ENCODE peak calls at places on chromosome 18, in ten cellular contexts. One of them, this sample, is unnamed.

GRCh38 chr18:35875566-35875965 is 96.9 kb upstream of the RMP24 start:
- DNase-seq in A549: no peak
- DNase-seq in WERI-Rb-1: no peak
- DNase-seq in SK-N-SH: no peak
- DNase-seq in HCT116: no peak
- DNase-seq in aorta: no peak
- DNase-seq in IMR-90: no peak
- DNase-seq in colonic mucosa: no peak
- DNase-seq in heart left ventricle: no peak
- DNase-seq in esophagus squamous epithelium: no peak
- DNase-seq in this sample: no peak

GRCh38 chr18:46278481-46279465 is 174.6 kb downstream of the HAUS1 start:
- DNase-seq in A549: no peak
- DNase-seq in WERI-Rb-1: no peak
- DNase-seq in SK-N-SH: no peak
- DNase-seq in HCT116: no peak
- DNase-seq in aorta: no peak
- DNase-seq in IMR-90: peak; percentile 74
- DNase-seq in colonic mucosa: no peak
- DNase-seq in heart left ventricle: no peak
- DNase-seq in esophagus squamous epithelium: no peak
- DNase-seq in this sample: no peak

GRCh38 chr18:3129053-3129864 is 90.5 kb downstream of the MYOM1 start:
- DNase-seq in A549: peak; percentile 60
- DNase-seq in WERI-Rb-1: peak; percentile 64
- DNase-seq in SK-N-SH: peak; percentile 84
- DNase-seq in HCT116: peak; percentile 72
- DNase-seq in aorta: peak; percentile 94
- DNase-seq in IMR-90: peak; percentile 78
- DNase-seq in colonic mucosa: peak; percentile 85
- DNase-seq in heart left ventricle: peak; percentile 87
- DNase-seq in esophagus squamous epithelium: no peak
- DNase-seq in this sample: peak; percentile 72

GRCh38 chr18:48222118-48222517 is 187.1 kb downstream of the ZBTB7C start:
- DNase-seq in A549: no peak
- DNase-seq in WERI-Rb-1: no peak
- DNase-seq in SK-N-SH: peak; percentile 40
- DNase-seq in HCT116: no peak
- DNase-seq in aorta: no peak
- DNase-seq in IMR-90: no peak
- DNase-seq in colonic mucosa: peak; percentile 78
- DNase-seq in heart left ventricle: no peak
- DNase-seq in esophagus squamous epithelium: no peak
- DNase-seq in this sample: peak; percentile 65

GRCh38 chr18:48318481-48318880 is 90.7 kb downstream of the ZBTB7C start:
- DNase-seq in A549: no peak
- DNase-seq in WERI-Rb-1: no peak
- DNase-seq in SK-N-SH: no peak
- DNase-seq in HCT116: no peak
- DNase-seq in aorta: no peak
- DNase-seq in IMR-90: no peak
- DNase-seq in colonic mucosa: no peak
- DNase-seq in heart left ventricle: no peak
- DNase-seq in esophagus squamous epithelium: no peak
- DNase-seq in this sample: no peak

GRCh38 chr18:22324191-22325131 is 93.3 kb downstream of the CTAGE1 start:
- DNase-seq in A549: no peak
- DNase-seq in WERI-Rb-1: no peak
- DNase-seq in SK-N-SH: no peak
- DNase-seq in HCT116: no peak
- DNase-seq in aorta: peak; percentile 88
- DNase-seq in IMR-90: no peak
- DNase-seq in colonic mucosa: no peak
- DNase-seq in heart left ventricle: peak; percentile 83
- DNase-seq in esophagus squamous epithelium: no peak
- DNase-seq in this sample: no peak

GRCh38 chr18:12750076-12750707 is 47.4 kb downstream of the PSMG2 start:
- DNase-seq in A549: no peak
- DNase-seq in WERI-Rb-1: no peak
- DNase-seq in SK-N-SH: no peak
- DNase-seq in HCT116: no peak
- DNase-seq in aorta: no peak
- DNase-seq in IMR-90: no peak
- DNase-seq in colonic mucosa: no peak
- DNase-seq in heart left ventricle: no peak
- DNase-seq in esophagus squamous epithelium: no peak
- DNase-seq in this sample: no peak

GRCh38 chr18:56962322-56962721 is 184.6 kb upstream of the BOD1L2 start:
- DNase-seq in A549: no peak
- DNase-seq in WERI-Rb-1: no peak
- DNase-seq in SK-N-SH: no peak
- DNase-seq in HCT116: no peak
- DNase-seq in aorta: no peak
- DNase-seq in IMR-90: no peak
- DNase-seq in colonic mucosa: no peak
- DNase-seq in heart left ventricle: no peak
- DNase-seq in esophagus squamous epithelium: no peak
- DNase-seq in this sample: no peak

GRCh38 chr18:61400714-61401113 is 67.5 kb downstream of the CDH20 start:
- DNase-seq in A549: no peak
- DNase-seq in WERI-Rb-1: no peak
- DNase-seq in SK-N-SH: no peak
- DNase-seq in HCT116: no peak
- DNase-seq in aorta: no peak
- DNase-seq in IMR-90: peak; percentile 75
- DNase-seq in colonic mucosa: no peak
- DNase-seq in heart left ventricle: no peak
- DNase-seq in esophagus squamous epithelium: no peak
- DNase-seq in this sample: no peak

DNA sequence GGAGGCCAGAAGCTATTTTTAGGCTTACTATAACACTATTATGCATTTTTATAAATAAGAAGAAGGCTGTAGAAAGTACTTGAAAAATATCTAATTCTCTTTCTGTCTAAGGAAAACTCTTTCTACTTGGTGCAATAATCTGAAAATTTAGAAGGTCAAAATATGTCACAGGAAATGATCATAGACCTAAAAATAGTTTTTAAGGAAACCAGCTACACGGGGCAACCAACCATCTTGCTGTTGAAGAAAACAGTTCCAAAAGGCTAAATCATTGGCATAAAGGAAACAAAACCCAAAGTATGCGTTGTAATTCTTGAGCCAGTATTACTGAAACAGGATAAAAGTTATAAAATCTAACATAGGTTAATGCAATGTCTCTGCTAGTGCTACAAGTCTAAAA is 40.2 kb downstream of the SOCS6 start:
- DNase-seq in A549: no peak
- DNase-seq in WERI-Rb-1: no peak
- DNase-seq in SK-N-SH: no peak
- DNase-seq in HCT116: no peak
- DNase-seq in aorta: no peak
- DNase-seq in IMR-90: no peak
- DNase-seq in colonic mucosa: no peak
- DNase-seq in heart left ventricle: no peak
- DNase-seq in esophagus squamous epithelium: no peak
- DNase-seq in this sample: no peak
- H3K9me3 ChIP-seq in A549: peaks cover 6% of the 10 kb centered on the region
- H3K9me3 ChIP-seq in WERI-Rb-1: no peaks in the 10 kb centered on the region
- H3K9me3 ChIP-seq in SK-N-SH: no peaks in the 10 kb centered on the region
- H3K9me3 ChIP-seq in HCT116: no peaks in the 10 kb centered on the region
- H3K9me3 ChIP-seq in aorta: no peaks in the 10 kb centered on the region
- H3K9me3 ChIP-seq in IMR-90: no peaks in the 10 kb centered on the region
- H3K9me3 ChIP-seq in colonic mucosa: no peaks in the 10 kb centered on the region
- H3K9me3 ChIP-seq in heart left ventricle: no peaks in the 10 kb centered on the region
- H3K9me3 ChIP-seq in esophagus squamous epithelium: no peaks in the 10 kb centered on the region
- H3K9me3 ChIP-seq in this sample: no peaks in the 10 kb centered on the region

DNA sequence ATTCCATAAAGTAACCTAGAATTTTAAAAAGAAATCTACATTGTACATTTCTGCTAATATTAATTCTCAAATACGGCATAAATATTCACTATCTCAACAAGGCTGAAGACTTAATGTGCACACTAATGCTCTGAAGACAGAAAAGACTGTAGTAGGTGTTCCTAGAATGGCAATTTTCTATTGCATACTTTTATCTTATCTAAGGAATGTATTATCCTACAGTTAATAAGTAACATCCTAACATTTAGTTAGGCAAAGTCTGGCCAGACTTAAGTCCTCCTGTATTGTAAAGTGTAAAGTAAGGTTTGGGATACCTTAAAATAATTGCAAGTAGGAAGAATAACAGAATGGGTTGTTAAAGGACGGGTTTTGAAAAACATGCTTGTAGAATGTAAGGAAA is 42.2 kb downstream of the CHST9 start:
- DNase-seq in A549: no peak
- DNase-seq in WERI-Rb-1: no peak
- DNase-seq in SK-N-SH: no peak
- DNase-seq in HCT116: no peak
- DNase-seq in aorta: no peak
- DNase-seq in IMR-90: no peak
- DNase-seq in colonic mucosa: no peak
- DNase-seq in heart left ventricle: no peak
- DNase-seq in esophagus squamous epithelium: no peak
- DNase-seq in this sample: no peak
- H3K4me3 ChIP-seq in A549: no peak overlapping the region
- H3K4me3 ChIP-seq in WERI-Rb-1: no peak overlapping the region
- H3K4me3 ChIP-seq in SK-N-SH: no peak overlapping the region
- H3K4me3 ChIP-seq in HCT116: no peak overlapping the region
- H3K4me3 ChIP-seq in aorta: no peak overlapping the region
- H3K4me3 ChIP-seq in IMR-90: no peak overlapping the region
- H3K4me3 ChIP-seq in colonic mucosa: no peak overlapping the region
- H3K4me3 ChIP-seq in heart left ventricle: no peak overlapping the region
- H3K4me3 ChIP-seq in esophagus squamous epithelium: no peak overlapping the region
- H3K4me3 ChIP-seq in this sample: no peak overlapping the region

GRCh38 chr18:54303408-54303807 is 34.1 kb downstream of the POLI start:
- DNase-seq in A549: no peak
- DNase-seq in WERI-Rb-1: no peak
- DNase-seq in SK-N-SH: no peak
- DNase-seq in HCT116: no peak
- DNase-seq in aorta: no peak
- DNase-seq in IMR-90: no peak
- DNase-seq in colonic mucosa: no peak
- DNase-seq in heart left ventricle: no peak
- DNase-seq in esophagus squamous epithelium: no peak
- DNase-seq in this sample: no peak
- H3K9me3 ChIP-seq in A549: peaks cover 4% of the 10 kb centered on the region
- H3K9me3 ChIP-seq in WERI-Rb-1: peaks cover 5% of the 10 kb centered on the region
- H3K9me3 ChIP-seq in SK-N-SH: peaks cover 4% of the 10 kb centered on the region
- H3K9me3 ChIP-seq in HCT116: no peaks in the 10 kb centered on the region
- H3K9me3 ChIP-seq in aorta: no peaks in the 10 kb centered on the region
- H3K9me3 ChIP-seq in IMR-90: no peaks in the 10 kb centered on the region
- H3K9me3 ChIP-seq in colonic mucosa: no peaks in the 10 kb centered on the region
- H3K9me3 ChIP-seq in heart left ventricle: peaks cover 6% of the 10 kb centered on the region
- H3K9me3 ChIP-seq in esophagus squamous epithelium: no peaks in the 10 kb centered on the region
- H3K9me3 ChIP-seq in this sample: no peaks in the 10 kb centered on the region

GRCh38 chr18:76458522-76459311 is 36.3 kb downstream of the ZNF516 start:
- DNase-seq in A549: no peak
- DNase-seq in WERI-Rb-1: no peak
- DNase-seq in SK-N-SH: no peak
- DNase-seq in HCT116: no peak
- DNase-seq in aorta: no peak
- DNase-seq in IMR-90: no peak
- DNase-seq in colonic mucosa: no peak
- DNase-seq in heart left ventricle: no peak
- DNase-seq in esophagus squamous epithelium: no peak
- DNase-seq in this sample: no peak
- H3K4me3 ChIP-seq in A549: no peak overlapping the region
- H3K4me3 ChIP-seq in WERI-Rb-1: no peak overlapping the region
- H3K4me3 ChIP-seq in SK-N-SH: no peak overlapping the region
- H3K4me3 ChIP-seq in HCT116: no peak overlapping the region
- H3K4me3 ChIP-seq in aorta: no peak overlapping the region
- H3K4me3 ChIP-seq in IMR-90: no peak overlapping the region
- H3K4me3 ChIP-seq in colonic mucosa: no peak overlapping the region
- H3K4me3 ChIP-seq in heart left ventricle: no peak overlapping the region
- H3K4me3 ChIP-seq in esophagus squamous epithelium: no peak overlapping the region
- H3K4me3 ChIP-seq in this sample: no peak overlapping the region

GRCh38 chr18:51861041-51861440 is 479.0 kb upstream of the DCC start:
- DNase-seq in A549: no peak
- DNase-seq in WERI-Rb-1: no peak
- DNase-seq in SK-N-SH: no peak
- DNase-seq in HCT116: no peak
- DNase-seq in aorta: no peak
- DNase-seq in IMR-90: no peak
- DNase-seq in colonic mucosa: no peak
- DNase-seq in heart left ventricle: no peak
- DNase-seq in esophagus squamous epithelium: no peak
- DNase-seq in this sample: no peak

GRCh38 chr18:51865538-51865937 is 474.5 kb upstream of the DCC start:
- DNase-seq in A549: no peak
- DNase-seq in WERI-Rb-1: no peak
- DNase-seq in SK-N-SH: no peak
- DNase-seq in HCT116: no peak
- DNase-seq in aorta: no peak
- DNase-seq in IMR-90: no peak
- DNase-seq in colonic mucosa: no peak
- DNase-seq in heart left ventricle: no peak
- DNase-seq in esophagus squamous epithelium: no peak
- DNase-seq in this sample: no peak

GRCh38 chr18:51867767-51868166 is 472.2 kb upstream of the DCC start:
- DNase-seq in A549: no peak
- DNase-seq in WERI-Rb-1: no peak
- DNase-seq in SK-N-SH: no peak
- DNase-seq in HCT116: no peak
- DNase-seq in aorta: no peak
- DNase-seq in IMR-90: peak; percentile 8
- DNase-seq in colonic mucosa: no peak
- DNase-seq in heart left ventricle: no peak
- DNase-seq in esophagus squamous epithelium: no peak
- DNase-seq in this sample: no peak

GRCh38 chr18:51862311-51862710 is 477.7 kb upstream of the DCC start:
- DNase-seq in A549: no peak
- DNase-seq in WERI-Rb-1: no peak
- DNase-seq in SK-N-SH: no peak
- DNase-seq in HCT116: no peak
- DNase-seq in aorta: no peak
- DNase-seq in IMR-90: no peak
- DNase-seq in colonic mucosa: no peak
- DNase-seq in heart left ventricle: no peak
- DNase-seq in esophagus squamous epithelium: no peak
- DNase-seq in this sample: no peak

GRCh38 chr18:51864219-51864965 is 475.6 kb upstream of the DCC start:
- DNase-seq in A549: no peak
- DNase-seq in WERI-Rb-1: no peak
- DNase-seq in SK-N-SH: no peak
- DNase-seq in HCT116: no peak
- DNase-seq in aorta: no peak
- DNase-seq in IMR-90: no peak
- DNase-seq in colonic mucosa: no peak
- DNase-seq in heart left ventricle: no peak
- DNase-seq in esophagus squamous epithelium: no peak
- DNase-seq in this sample: no peak
- H3K9me3 ChIP-seq in A549: no peaks in the 10 kb centered on the region
- H3K9me3 ChIP-seq in WERI-Rb-1: peaks cover 12% of the 10 kb centered on the region
- H3K9me3 ChIP-seq in SK-N-SH: no peaks in the 10 kb centered on the region
- H3K9me3 ChIP-seq in HCT116: peaks cover 8% of the 10 kb centered on the region
- H3K9me3 ChIP-seq in aorta: no peaks in the 10 kb centered on the region
- H3K9me3 ChIP-seq in IMR-90: peaks cover 7% of the 10 kb centered on the region
- H3K9me3 ChIP-seq in colonic mucosa: no peaks in the 10 kb centered on the region
- H3K9me3 ChIP-seq in heart left ventricle: no peaks in the 10 kb centered on the region
- H3K9me3 ChIP-seq in esophagus squamous epithelium: no peaks in the 10 kb centered on the region
- H3K9me3 ChIP-seq in this sample: no peaks in the 10 kb centered on the region

DNA sequence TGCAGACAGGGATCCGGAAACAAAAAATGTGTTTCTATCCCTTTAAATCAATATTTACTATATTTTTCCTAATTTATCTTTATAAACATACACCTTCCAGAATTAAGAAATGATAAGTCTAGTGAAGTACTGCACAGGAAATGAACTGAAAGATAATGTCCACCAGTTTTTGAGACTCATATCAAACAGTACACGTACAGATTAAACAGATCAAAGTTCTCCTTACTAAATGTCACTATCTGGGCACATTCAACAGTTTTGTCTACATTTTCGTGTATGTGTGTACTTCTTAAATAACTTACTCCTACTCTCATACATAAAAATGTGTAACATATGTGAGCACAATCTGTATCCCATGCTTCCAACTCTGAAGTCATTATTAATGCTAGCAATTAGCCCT is 108.0 kb downstream of the MEP1B start:
- DNase-seq in A549: no peak
- DNase-seq in WERI-Rb-1: no peak
- DNase-seq in SK-N-SH: no peak
- DNase-seq in HCT116: no peak
- DNase-seq in aorta: no peak
- DNase-seq in IMR-90: no peak
- DNase-seq in colonic mucosa: no peak
- DNase-seq in heart left ventricle: no peak
- DNase-seq in esophagus squamous epithelium: no peak
- DNase-seq in this sample: no peak
- H3K4me3 ChIP-seq in A549: no peak overlapping the region
- H3K4me3 ChIP-seq in WERI-Rb-1: no peak overlapping the region
- H3K4me3 ChIP-seq in SK-N-SH: peak overlapping the region; percentile 13
- H3K4me3 ChIP-seq in HCT116: no peak overlapping the region
- H3K4me3 ChIP-seq in aorta: no peak overlapping the region
- H3K4me3 ChIP-seq in IMR-90: no peak overlapping the region
- H3K4me3 ChIP-seq in colonic mucosa: no peak overlapping the region
- H3K4me3 ChIP-seq in heart left ventricle: no peak overlapping the region
- H3K4me3 ChIP-seq in esophagus squamous epithelium: no peak overlapping the region
- H3K4me3 ChIP-seq in this sample: no peak overlapping the region